ENCODE peak calls at places on chromosomes 7 and 10, in nine cellular contexts. One of them, this sample, is unnamed.

GRCh38 chr7:147023390-147023914 is 906.9 kb downstream of the CNTNAP2 start:
- DNase-seq in NCI-H510A treated with DMSO at 0.1 percent for 48 hours: no peak
- DNase-seq in AG20443: no peak
- DNase-seq in posterior vena cava: no peak
- DNase-seq in heart left ventricle: no peak
- DNase-seq in adrenal gland: no peak
- DNase-seq in GM12865: no peak
- DNase-seq in stimulated activated CD8-positive, alpha-beta memory T cell treated with anti-CD3 and anti-CD28 coated beads, Interleukin-7, amount 100 ng/mL, for 4 hours: no peak
- DNase-seq in GOT3: no peak
- DNase-seq in this sample: no peak

GRCh38 chr10:16699435-16699834 is 117.8 kb downstream of the RSU1 start:
- DNase-seq in stimulated activated CD8-positive, alpha-beta memory T cell treated with anti-CD3 and anti-CD28 coated beads, Interleukin-7, amount 100 ng/mL, for 4 hours: no peak
- DNase-seq in adrenal gland: no peak
- DNase-seq in NCI-H510A treated with DMSO at 0.1 percent for 48 hours: no peak
- DNase-seq in GOT3: no peak
- DNase-seq in heart left ventricle: no peak
- DNase-seq in AG20443: no peak
- DNase-seq in GM12865: no peak
- DNase-seq in posterior vena cava: no peak
- DNase-seq in this sample: no peak

GRCh38 chr10:132536241-132536963 is 1.2 kb upstream of the INPP5A start:
- DNase-seq in stimulated activated CD8-positive, alpha-beta memory T cell treated with anti-CD3 and anti-CD28 coated beads, Interleukin-7, amount 100 ng/mL, for 4 hours: no peak
- DNase-seq in AG20443: peak; percentile 42
- DNase-seq in heart left ventricle: peak; percentile 77
- DNase-seq in posterior vena cava: peak; percentile 79
- DNase-seq in GM12865: no peak
- DNase-seq in adrenal gland: peak; percentile 36
- DNase-seq in NCI-H510A treated with DMSO at 0.1 percent for 48 hours: no peak
- DNase-seq in GOT3: no peak
- DNase-seq in this sample: no peak

GRCh38 chr7:111266613-111267012 is 175.7 kb downstream of the LRRN3 start:
- DNase-seq in posterior vena cava: no peak
- DNase-seq in stimulated activated CD8-positive, alpha-beta memory T cell treated with anti-CD3 and anti-CD28 coated beads, Interleukin-7, amount 100 ng/mL, for 4 hours: no peak
- DNase-seq in GOT3: no peak
- DNase-seq in AG20443: peak; percentile 45
- DNase-seq in adrenal gland: no peak
- DNase-seq in GM12865: no peak
- DNase-seq in NCI-H510A treated with DMSO at 0.1 percent for 48 hours: no peak
- DNase-seq in heart left ventricle: no peak
- DNase-seq in this sample: no peak

GRCh38 chr7:140677496-140677895 is 4.8 kb downstream of the ADCK2 start:
- DNase-seq in GM12865: no peak
- DNase-seq in NCI-H510A treated with DMSO at 0.1 percent for 48 hours: no peak
- DNase-seq in adrenal gland: no peak
- DNase-seq in stimulated activated CD8-positive, alpha-beta memory T cell treated with anti-CD3 and anti-CD28 coated beads, Interleukin-7, amount 100 ng/mL, for 4 hours: no peak
- DNase-seq in AG20443: no peak
- DNase-seq in posterior vena cava: peak; percentile 29
- DNase-seq in heart left ventricle: no peak
- DNase-seq in GOT3: no peak
- DNase-seq in this sample: no peak

GRCh38 chr10:85175635-85176034 is 847.2 kb downstream of the CCSER2 start:
- DNase-seq in heart left ventricle: no peak
- DNase-seq in GM12865: no peak
- DNase-seq in GOT3: no peak
- DNase-seq in stimulated activated CD8-positive, alpha-beta memory T cell treated with anti-CD3 and anti-CD28 coated beads, Interleukin-7, amount 100 ng/mL, for 4 hours: no peak
- DNase-seq in NCI-H510A treated with DMSO at 0.1 percent for 48 hours: no peak
- DNase-seq in AG20443: no peak
- DNase-seq in adrenal gland: no peak
- DNase-seq in posterior vena cava: no peak
- DNase-seq in this sample: no peak

GRCh38 chr7:77313086-77313485 is 103.1 kb downstream of the GSAP start:
- DNase-seq in GOT3: no peak
- DNase-seq in posterior vena cava: no peak
- DNase-seq in AG20443: no peak
- DNase-seq in heart left ventricle: no peak
- DNase-seq in stimulated activated CD8-positive, alpha-beta memory T cell treated with anti-CD3 and anti-CD28 coated beads, Interleukin-7, amount 100 ng/mL, for 4 hours: no peak
- DNase-seq in adrenal gland: no peak
- DNase-seq in NCI-H510A treated with DMSO at 0.1 percent for 48 hours: no peak
- DNase-seq in GM12865: no peak
- DNase-seq in this sample: no peak

GRCh38 chr10:77687621-77688020 is 50.0 kb upstream of the KCNMA1 start:
- DNase-seq in posterior vena cava: no peak
- DNase-seq in AG20443: no peak
- DNase-seq in NCI-H510A treated with DMSO at 0.1 percent for 48 hours: no peak
- DNase-seq in heart left ventricle: no peak
- DNase-seq in GM12865: no peak
- DNase-seq in GOT3: no peak
- DNase-seq in adrenal gland: no peak
- DNase-seq in stimulated activated CD8-positive, alpha-beta memory T cell treated with anti-CD3 and anti-CD28 coated beads, Interleukin-7, amount 100 ng/mL, for 4 hours: no peak
- DNase-seq in this sample: no peak

GRCh38 chr10:72691470-72692056 is 380 bp upstream of the MCU start:
- DNase-seq in GOT3: no peak
- DNase-seq in stimulated activated CD8-positive, alpha-beta memory T cell treated with anti-CD3 and anti-CD28 coated beads, Interleukin-7, amount 100 ng/mL, for 4 hours: no peak
- DNase-seq in GM12865: no peak
- DNase-seq in adrenal gland: no peak
- DNase-seq in posterior vena cava: no peak
- DNase-seq in AG20443: no peak
- DNase-seq in NCI-H510A treated with DMSO at 0.1 percent for 48 hours: no peak
- DNase-seq in heart left ventricle: no peak
- DNase-seq in this sample: no peak

GRCh38 chr10:3186365-3186764 is 13.8 kb upstream of the PITRM1 start:
- DNase-seq in posterior vena cava: no peak
- DNase-seq in AG20443: no peak
- DNase-seq in GM12865: no peak
- DNase-seq in GOT3: no peak
- DNase-seq in heart left ventricle: no peak
- DNase-seq in adrenal gland: no peak
- DNase-seq in stimulated activated CD8-positive, alpha-beta memory T cell treated with anti-CD3 and anti-CD28 coated beads, Interleukin-7, amount 100 ng/mL, for 4 hours: peak; percentile 34
- DNase-seq in NCI-H510A treated with DMSO at 0.1 percent for 48 hours: no peak
- DNase-seq in this sample: no peak

GRCh38 chr7:51229620-51230323 is 86.8 kb downstream of the COBL start:
- DNase-seq in GOT3: no peak
- DNase-seq in stimulated activated CD8-positive, alpha-beta memory T cell treated with anti-CD3 and anti-CD28 coated beads, Interleukin-7, amount 100 ng/mL, for 4 hours: no peak
- DNase-seq in GM12865: no peak
- DNase-seq in adrenal gland: no peak
- DNase-seq in posterior vena cava: no peak
- DNase-seq in NCI-H510A treated with DMSO at 0.1 percent for 48 hours: no peak
- DNase-seq in heart left ventricle: no peak
- DNase-seq in AG20443: no peak
- DNase-seq in this sample: no peak

GRCh38 chr10:32155075-32155516 is 98.9 kb upstream of the KIF5B start:
- DNase-seq in adrenal gland: no peak
- DNase-seq in GM12865: no peak
- DNase-seq in heart left ventricle: no peak
- DNase-seq in NCI-H510A treated with DMSO at 0.1 percent for 48 hours: no peak
- DNase-seq in GOT3: no peak
- DNase-seq in posterior vena cava: no peak
- DNase-seq in AG20443: peak; percentile 65
- DNase-seq in stimulated activated CD8-positive, alpha-beta memory T cell treated with anti-CD3 and anti-CD28 coated beads, Interleukin-7, amount 100 ng/mL, for 4 hours: no peak
- DNase-seq in this sample: no peak

GRCh38 chr7:158121441-158122045 is 466.1 kb downstream of the PTPRN2 start:
- DNase-seq in stimulated activated CD8-positive, alpha-beta memory T cell treated with anti-CD3 and anti-CD28 coated beads, Interleukin-7, amount 100 ng/mL, for 4 hours: no peak
- DNase-seq in heart left ventricle: no peak
- DNase-seq in posterior vena cava: peak; percentile 52
- DNase-seq in NCI-H510A treated with DMSO at 0.1 percent for 48 hours: no peak
- DNase-seq in GM12865: no peak
- DNase-seq in GOT3: no peak
- DNase-seq in adrenal gland: no peak
- DNase-seq in AG20443: no peak
- DNase-seq in this sample: no peak

GRCh38 chr10:108375691-108376090 is 1211.2 kb upstream of the SORCS1 start:
- DNase-seq in posterior vena cava: no peak
- DNase-seq in heart left ventricle: no peak
- DNase-seq in GM12865: no peak
- DNase-seq in GOT3: no peak
- DNase-seq in AG20443: peak; percentile 28
- DNase-seq in stimulated activated CD8-positive, alpha-beta memory T cell treated with anti-CD3 and anti-CD28 coated beads, Interleukin-7, amount 100 ng/mL, for 4 hours: no peak
- DNase-seq in NCI-H510A treated with DMSO at 0.1 percent for 48 hours: no peak
- DNase-seq in adrenal gland: no peak
- DNase-seq in this sample: no peak

GRCh38 chr7:108561047-108561619 is 8.4 kb downstream of the THAP5 start:
- DNase-seq in adrenal gland: no peak
- DNase-seq in heart left ventricle: no peak
- DNase-seq in GM12865: no peak
- DNase-seq in GOT3: no peak
- DNase-seq in NCI-H510A treated with DMSO at 0.1 percent for 48 hours: no peak
- DNase-seq in stimulated activated CD8-positive, alpha-beta memory T cell treated with anti-CD3 and anti-CD28 coated beads, Interleukin-7, amount 100 ng/mL, for 4 hours: no peak
- DNase-seq in posterior vena cava: no peak
- DNase-seq in AG20443: peak; percentile 17
- DNase-seq in this sample: no peak

GRCh38 chr7:156334636-156335035 is 305.9 kb upstream of the RNF32 start:
- DNase-seq in AG20443: no peak
- DNase-seq in GOT3: no peak
- DNase-seq in heart left ventricle: no peak
- DNase-seq in posterior vena cava: no peak
- DNase-seq in stimulated activated CD8-positive, alpha-beta memory T cell treated with anti-CD3 and anti-CD28 coated beads, Interleukin-7, amount 100 ng/mL, for 4 hours: no peak
- DNase-seq in GM12865: no peak
- DNase-seq in NCI-H510A treated with DMSO at 0.1 percent for 48 hours: no peak
- DNase-seq in adrenal gland: peak; percentile 24
- DNase-seq in this sample: no peak

GRCh38 chr7:154841731-154842331 is 161.1 kb downstream of the PAXIP1 start:
- DNase-seq in heart left ventricle: no peak
- DNase-seq in adrenal gland: no peak
- DNase-seq in NCI-H510A treated with DMSO at 0.1 percent for 48 hours: no peak
- DNase-seq in AG20443: no peak
- DNase-seq in stimulated activated CD8-positive, alpha-beta memory T cell treated with anti-CD3 and anti-CD28 coated beads, Interleukin-7, amount 100 ng/mL, for 4 hours: no peak
- DNase-seq in GM12865: no peak
- DNase-seq in posterior vena cava: no peak
- DNase-seq in GOT3: no peak
- DNase-seq in this sample: no peak

GRCh38 chr7:26369519-26370385 is 78.1 kb downstream of the SNX10 start:
- DNase-seq in NCI-H510A treated with DMSO at 0.1 percent for 48 hours: peak; percentile 82
- DNase-seq in AG20443: peak; percentile 64
- DNase-seq in GOT3: peak; percentile 14
- DNase-seq in posterior vena cava: no peak
- DNase-seq in stimulated activated CD8-positive, alpha-beta memory T cell treated with anti-CD3 and anti-CD28 coated beads, Interleukin-7, amount 100 ng/mL, for 4 hours: no peak
- DNase-seq in heart left ventricle: no peak
- DNase-seq in adrenal gland: peak; percentile 46
- DNase-seq in GM12865: peak; percentile 48
- DNase-seq in this sample: no peak

GRCh38 chr10:49609283-49610014 is 661 bp upstream of the SLC18A3 start:
- DNase-seq in adrenal gland: no peak
- DNase-seq in AG20443: no peak
- DNase-seq in GM12865: no peak
- DNase-seq in GOT3: no peak
- DNase-seq in heart left ventricle: no peak
- DNase-seq in NCI-H510A treated with DMSO at 0.1 percent for 48 hours: no peak
- DNase-seq in posterior vena cava: peak; percentile 73
- DNase-seq in stimulated activated CD8-positive, alpha-beta memory T cell treated with anti-CD3 and anti-CD28 coated beads, Interleukin-7, amount 100 ng/mL, for 4 hours: no peak
- DNase-seq in this sample: no peak

GRCh38 chr10:93654201-93654600 is 41.9 kb downstream of the PDE6C start:
- DNase-seq in GM12865: no peak
- DNase-seq in adrenal gland: no peak
- DNase-seq in posterior vena cava: no peak
- DNase-seq in stimulated activated CD8-positive, alpha-beta memory T cell treated with anti-CD3 and anti-CD28 coated beads, Interleukin-7, amount 100 ng/mL, for 4 hours: no peak
- DNase-seq in AG20443: no peak
- DNase-seq in NCI-H510A treated with DMSO at 0.1 percent for 48 hours: no peak
- DNase-seq in heart left ventricle: no peak
- DNase-seq in GOT3: no peak
- DNase-seq in this sample: no peak

GRCh38 chr10:72842164-72842563 is 51.4 kb upstream of the OIT3 start:
- DNase-seq in posterior vena cava: no peak
- DNase-seq in adrenal gland: no peak
- DNase-seq in GM12865: no peak
- DNase-seq in NCI-H510A treated with DMSO at 0.1 percent for 48 hours: no peak
- DNase-seq in heart left ventricle: no peak
- DNase-seq in stimulated activated CD8-positive, alpha-beta memory T cell treated with anti-CD3 and anti-CD28 coated beads, Interleukin-7, amount 100 ng/mL, for 4 hours: no peak
- DNase-seq in GOT3: no peak
- DNase-seq in AG20443: no peak
- DNase-seq in this sample: no peak

GRCh38 chr10:49076319-49076718 is 39.0 kb downstream of the VSTM4 start:
- DNase-seq in AG20443: no peak
- DNase-seq in posterior vena cava: no peak
- DNase-seq in NCI-H510A treated with DMSO at 0.1 percent for 48 hours: no peak
- DNase-seq in stimulated activated CD8-positive, alpha-beta memory T cell treated with anti-CD3 and anti-CD28 coated beads, Interleukin-7, amount 100 ng/mL, for 4 hours: no peak
- DNase-seq in adrenal gland: peak; percentile 20
- DNase-seq in GOT3: no peak
- DNase-seq in heart left ventricle: no peak
- DNase-seq in GM12865: no peak
- DNase-seq in this sample: no peak

GRCh38 chr10:77550378-77550777 is 87.2 kb downstream of the KCNMA1 start:
- DNase-seq in posterior vena cava: peak; percentile 82
- DNase-seq in stimulated activated CD8-positive, alpha-beta memory T cell treated with anti-CD3 and anti-CD28 coated beads, Interleukin-7, amount 100 ng/mL, for 4 hours: no peak
- DNase-seq in GM12865: no peak
- DNase-seq in GOT3: no peak
- DNase-seq in adrenal gland: no peak
- DNase-seq in heart left ventricle: no peak
- DNase-seq in AG20443: no peak
- DNase-seq in NCI-H510A treated with DMSO at 0.1 percent for 48 hours: no peak
- DNase-seq in this sample: no peak

GRCh38 chr10:99394256-99394655 is 36.2 kb downstream of the GOT1 start:
- DNase-seq in adrenal gland: no peak
- DNase-seq in NCI-H510A treated with DMSO at 0.1 percent for 48 hours: peak; percentile 59
- DNase-seq in GOT3: no peak
- DNase-seq in stimulated activated CD8-positive, alpha-beta memory T cell treated with anti-CD3 and anti-CD28 coated beads, Interleukin-7, amount 100 ng/mL, for 4 hours: no peak
- DNase-seq in posterior vena cava: no peak
- DNase-seq in AG20443: no peak
- DNase-seq in heart left ventricle: no peak
- DNase-seq in GM12865: no peak
- DNase-seq in this sample: no peak

This sample was measured in activated T-helper 1 cell treated with anti-CD3 and anti-CD28 coated beads, Interleukin-2, amount 50 U/mL, for 16 hours.